ENCODE peak calls at places on chromosomes 3 and 15, in five cellular contexts. One of them, this sample, is unnamed.

GRCh38 chr3:151431940-151432339 is 28.9 kb downstream of the IGSF10 start:
- DNase-seq in NCI-H1092: no peak
- DNase-seq in NB4: peak; percentile 53
- DNase-seq in frontal cortex: no peak
- DNase-seq in left colon: no peak
- DNase-seq in this sample: no peak

GRCh38 chr3:44529927-44530326 is 25.1 kb upstream of the ZKSCAN7 start:
- DNase-seq in NCI-H1092: no peak
- DNase-seq in NB4: peak; percentile 37
- DNase-seq in frontal cortex: no peak
- DNase-seq in left colon: peak; percentile 20
- DNase-seq in this sample: no peak

GRCh38 chr3:52873433-52874159 is 23.8 kb downstream of the STIMATE start:
- DNase-seq in NCI-H1092: no peak
- DNase-seq in NB4: peak; percentile 35
- DNase-seq in frontal cortex: no peak
- DNase-seq in left colon: no peak
- DNase-seq in this sample: no peak

GRCh38 chr15:63156708-63157065 is 590 bp downstream of the RPS27L start:
- DNase-seq in NCI-H1092: no peak
- DNase-seq in NB4: peak; percentile 58
- DNase-seq in frontal cortex: peak; percentile 25
- DNase-seq in left colon: peak; percentile 54
- DNase-seq in this sample: no peak

GRCh38 chr15:52090193-52090592 is 22.4 kb downstream of the BCL2L10 start:
- DNase-seq in NCI-H1092: no peak
- DNase-seq in NB4: no peak
- DNase-seq in frontal cortex: no peak
- DNase-seq in left colon: no peak
- DNase-seq in this sample: no peak

GRCh38 chr3:100710355-100711198 is 1.3 kb downstream of the TFG start:
- DNase-seq in NCI-H1092: no peak
- DNase-seq in NB4: peak; percentile 69
- DNase-seq in frontal cortex: no peak
- DNase-seq in left colon: peak; percentile 79
- DNase-seq in this sample: peak; percentile 26

GRCh38 chr3:48662140-48662752 is 440 bp downstream of the CELSR3 start:
- DNase-seq in NCI-H1092: no peak
- DNase-seq in NB4: no peak
- DNase-seq in frontal cortex: no peak
- DNase-seq in left colon: no peak
- DNase-seq in this sample: no peak

GRCh38 chr3:106130384-106131084 is 261.7 kb upstream of the CBLB start:
- DNase-seq in NCI-H1092: no peak
- DNase-seq in NB4: no peak
- DNase-seq in frontal cortex: no peak
- DNase-seq in left colon: no peak
- DNase-seq in this sample: no peak

GRCh38 chr15:30046414-30046813 is 36.3 kb upstream of the GOLGA8J start:
- DNase-seq in NCI-H1092: no peak
- DNase-seq in NB4: no peak
- DNase-seq in frontal cortex: no peak
- DNase-seq in left colon: no peak
- DNase-seq in this sample: no peak

This sample was measured in pulmonary artery endothelial cell.